ENCODE peak calls at places on chromosomes 16 and 17, in ten cellular contexts. Y is CD8-positive, alpha-beta memory T cell; T is tibial artery; J is MM.1S; O is H9; F is heart right ventricle; W is endothelial cell of umbilical vein; E is heart left ventricle; M is uterus; X is DND-41. L is an unnamed sample.

GRCh38 chr17:19260958-19261357 is 23.8 kb downstream of the EPN2 start:
- DNase-seq in Y (no peak), T (no peak), J (no peak), O (no peak), F (no peak), W (peak; percentile 12), E (peak; percentile 29), M (peak; percentile 43), X (no peak), L (no peak)

GRCh38 chr17:12958786-12959185 is 59.0 kb downstream of the ELAC2 start:
- DNase-seq in Y (no peak), T (no peak), J (no peak), O (no peak), F (no peak), W (no peak), E (no peak), M (no peak), X (no peak), L (no peak)

GRCh38 chr16:852451-853185 is 52.1 kb upstream of the GNG13 start:
- DNase-seq in Y (no peak), T (no peak), J (no peak), O (no peak), F (no peak), W (no peak), E (peak; percentile 14), M (no peak), X (no peak), L (no peak)

GRCh38 chr16:22006636-22007035 is 1.3 kb upstream of the MOSMO start:
- DNase-seq in Y (no peak), T (no peak), J (no peak), O (no peak), F (no peak), W (no peak), E (no peak), M (no peak), X (no peak), L (no peak)

GRCh38 chr17:33603794-33604193 is 310.7 kb upstream of the ASIC2 start:
- DNase-seq in Y (no peak), T (no peak), J (no peak), O (no peak), F (no peak), W (no peak), E (no peak), M (no peak), X (no peak), L (no peak)

GRCh38 chr17:52106638-52107261 is 51.8 kb downstream of the CA10 start:
- DNase-seq in Y (no peak), T (no peak), J (peak; percentile 53), O (no peak), F (no peak), W (peak; percentile 15), E (no peak), M (no peak), X (peak; percentile 50), L (peak; percentile 46)

GRCh38 chr17:65173284-65173793 is 36.2 kb downstream of the RGS9 start:
- DNase-seq in Y (peak; percentile 66), T (no peak), J (no peak), O (peak; percentile 45), F (peak; percentile 22), W (peak; percentile 54), E (peak; percentile 27), M (no peak), X (peak; percentile 95), L (peak; percentile 59)

GRCh38 chr17:38733315-38734234 is 3.4 kb downstream of the CISD3 start:
- DNase-seq in Y (no peak), T (no peak), J (no peak), O (peak; percentile 70), F (no peak), W (no peak), E (no peak), M (no peak), X (peak; percentile 52), L (peak; percentile 87)

GRCh38 chr16:57526498-57526897 is 9.9 kb downstream of the CCDC102A start:
- DNase-seq in Y (no peak), T (no peak), J (no peak), O (no peak), F (no peak), W (no peak), E (no peak), M (no peak), X (no peak), L (no peak)

GRCh38 chr17:27489045-27489715 is 32.9 kb downstream of the KSR1 start:
- DNase-seq in Y (no peak), T (peak; percentile 87), J (no peak), O (no peak), F (peak; percentile 80), W (no peak), E (peak; percentile 86), M (peak; percentile 68), X (no peak), L (no peak)

GRCh38 chr16:20397468-20398074 is 7.0 kb downstream of the PDILT start:
- DNase-seq in Y (no peak), T (no peak), J (no peak), O (no peak), F (no peak), W (no peak), E (no peak), M (no peak), X (no peak), L (no peak)
- H3K27ac ChIP-seq in Y (no peak overlapping the region), T (no peak overlapping the region), J (no peak overlapping the region), O (no peak overlapping the region), F (no peak overlapping the region), W (no peak overlapping the region), E (no peak overlapping the region), M (no peak overlapping the region), X (no peak overlapping the region), L (no peak overlapping the region)

DNA sequence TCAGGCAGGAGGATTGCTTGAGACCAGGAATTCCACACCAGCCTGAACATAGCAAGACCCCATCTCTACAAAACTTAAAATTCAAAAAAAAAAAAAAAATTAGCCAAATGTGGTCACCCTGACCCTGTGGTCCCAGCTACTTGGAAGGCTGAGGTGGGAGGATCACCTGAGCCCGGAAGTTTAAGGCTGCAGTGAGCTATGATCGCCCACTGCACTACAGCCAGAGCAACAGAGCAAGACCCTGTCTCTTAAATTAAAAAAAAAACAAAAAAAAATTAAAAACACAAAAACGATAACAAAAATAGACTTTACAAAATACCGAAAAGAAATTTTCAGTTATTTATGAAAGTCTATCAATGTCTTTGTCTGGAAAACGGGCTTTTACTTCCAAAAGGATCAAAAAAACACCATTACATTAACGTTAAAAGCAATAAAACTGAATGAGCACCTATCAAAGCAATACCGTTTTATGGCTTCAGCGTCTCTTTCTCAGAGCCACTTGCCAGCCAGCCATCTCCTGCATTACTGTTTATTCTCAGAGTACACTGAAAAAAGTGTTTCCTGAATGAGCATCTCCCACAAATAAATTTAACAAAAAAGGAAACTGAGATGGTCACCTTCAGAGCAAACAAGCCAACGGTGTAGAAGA is 6.1 kb downstream of the USP7 start:
- DNase-seq in Y (no peak), T (no peak), J (no peak), O (no peak), F (no peak), W (no peak), E (no peak), M (no peak), X (no peak), L (no peak)
- H3K4me1 ChIP-seq in Y (peaks cover 85% of the 10 kb centered on the region), T (peaks cover 51% of the 10 kb centered on the region), J (peaks cover 48% of the 10 kb centered on the region), O (peaks cover 24% of the 10 kb centered on the region), F (peaks cover 83% of the 10 kb centered on the region), W (peaks cover 46% of the 10 kb centered on the region), E (peaks cover 88% of the 10 kb centered on the region), M (peaks cover 7% of the 10 kb centered on the region), X (peaks cover 93% of the 10 kb centered on the region), L (peaks cover 76% of the 10 kb centered on the region)

DNA sequence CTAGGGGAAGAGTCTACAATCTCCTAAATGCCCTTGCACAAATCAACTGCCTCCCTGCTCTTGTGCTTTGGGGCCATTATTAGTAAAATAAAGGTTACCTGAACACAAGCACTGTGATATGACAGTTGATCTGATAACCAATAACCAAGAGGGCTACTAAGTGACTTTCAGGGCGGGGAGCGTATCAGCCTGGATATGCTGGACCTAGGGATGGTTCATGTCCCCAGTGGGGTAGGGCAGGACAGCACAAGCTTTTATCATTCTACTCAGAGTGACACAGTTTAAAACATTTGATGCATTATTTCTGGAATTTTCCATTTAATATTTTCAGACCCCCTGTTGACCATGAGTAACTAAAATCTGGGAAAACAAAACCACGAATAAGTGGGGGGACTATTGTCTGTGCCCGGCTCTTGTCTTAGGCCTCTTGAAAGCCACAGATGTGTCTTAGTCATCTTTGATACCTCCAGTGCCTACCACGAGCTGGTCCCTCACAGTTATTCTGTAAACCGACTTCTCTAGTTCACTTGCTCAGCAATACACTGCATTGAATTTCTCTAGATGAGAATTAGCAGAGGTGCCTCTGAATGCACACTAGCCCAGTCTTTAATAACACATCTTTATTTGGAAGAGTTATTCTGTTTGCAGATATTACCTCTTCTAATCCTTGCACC is 94.6 kb upstream of the DHX40 start:
- DNase-seq in Y (no peak), T (no peak), J (no peak), O (no peak), F (no peak), W (no peak), E (no peak), M (no peak), X (no peak), L (no peak)
- H3K27ac ChIP-seq in Y (no peak overlapping the region), T (no peak overlapping the region), J (no peak overlapping the region), O (no peak overlapping the region), F (no peak overlapping the region), W (no peak overlapping the region), E (no peak overlapping the region), M (no peak overlapping the region), X (no peak overlapping the region), L (no peak overlapping the region)

GRCh38 chr17:50684288-50684611 is 23.5 kb downstream of the ANKRD40 start:
- DNase-seq in Y (no peak), T (no peak), J (no peak), O (no peak), F (no peak), W (no peak), E (no peak), M (no peak), X (no peak), L (no peak)

GRCh38 chr17:50685334-50685665 is 22.4 kb downstream of the ANKRD40 start:
- DNase-seq in Y (no peak), T (no peak), J (no peak), O (no peak), F (no peak), W (no peak), E (no peak), M (no peak), X (no peak), L (no peak)

GRCh38 chr17:50685691-50686493 is 21.8 kb downstream of the ANKRD40 start:
- DNase-seq in Y (no peak), T (peak; percentile 46), J (no peak), O (no peak), F (no peak), W (no peak), E (no peak), M (no peak), X (no peak), L (no peak)

GRCh38 chr17:50683434-50684287 is 24.1 kb downstream of the ANKRD40 start:
- DNase-seq in Y (no peak), T (peak; percentile 63), J (no peak), O (no peak), F (no peak), W (no peak), E (no peak), M (no peak), X (no peak), L (peak; percentile 16)

GRCh38 chr17:50684612-50685333 is 22.9 kb downstream of the ANKRD40 start:
- DNase-seq in Y (no peak), T (peak; percentile 63), J (no peak), O (no peak), F (no peak), W (no peak), E (no peak), M (no peak), X (no peak), L (peak; percentile 81)
- H3K4me1 ChIP-seq in Y (no peaks in the 10 kb centered on the region), T (peaks cover 30% of the 10 kb centered on the region), J (no peaks in the 10 kb centered on the region), O (no peaks in the 10 kb centered on the region), F (no peaks in the 10 kb centered on the region), W (peaks cover 3% of the 10 kb centered on the region), E (peaks cover 15% of the 10 kb centered on the region), M (peaks cover 5% of the 10 kb centered on the region), X (no peaks in the 10 kb centered on the region), L (peaks cover 68% of the 10 kb centered on the region)

GRCh38 chr16:82201906-82202305 is 31.9 kb upstream of the MPHOSPH6 start:
- DNase-seq in Y (no peak), T (no peak), J (no peak), O (no peak), F (no peak), W (no peak), E (no peak), M (peak; percentile 83), X (no peak), L (no peak)
- H3K27ac ChIP-seq in Y (no peak overlapping the region), T (no peak overlapping the region), J (no peak overlapping the region), O (no peak overlapping the region), F (no peak overlapping the region), W (no peak overlapping the region), E (no peak overlapping the region), M (peak overlapping the region; percentile 81), X (no peak overlapping the region), L (no peak overlapping the region)